ENCODE peak calls at places on chromosomes 3 and 15, in seven cellular contexts. G is IMR-90, N is A549, I is K562, B is SK-N-SH, C is H1, R is GM12878. V is an unnamed sample.

GRCh38 chr3:108879915-108880314 is 57.3 kb downstream of the TRAT1 start:
- DNase-seq in N (no peak), C (no peak), I (peak; percentile 12), G (no peak), R (no peak), B (no peak), V (peak; percentile 19)

GRCh38 chr3:72041531-72041930 is 256.6 kb upstream of the PROK2 start:
- DNase-seq in N (no peak), I (no peak), R (no peak), C (no peak), B (no peak), G (no peak), V (no peak)

GRCh38 chr3:127953636-127954035 is 38.6 kb downstream of the KBTBD12 start:
- DNase-seq in G (peak; percentile 18), B (no peak), R (no peak), N (no peak), I (no peak), C (no peak), V (no peak)

GRCh38 chr3:159685801-159686200 is 302.8 kb upstream of the IL12A start:
- DNase-seq in N (no peak), G (no peak), R (no peak), C (no peak), I (no peak), B (no peak), V (no peak)

GRCh38 chr15:80557441-80558234 is 137.5 kb upstream of the ABHD17C start:
- DNase-seq in N (no peak), R (no peak), C (peak; percentile 11), G (no peak), I (no peak), B (no peak), V (no peak)

GRCh38 chr15:68791431-68792283 is 29.0 kb downstream of the ANP32A start:
- DNase-seq in N (no peak), G (no peak), I (no peak), B (no peak), R (peak; percentile 87), C (no peak), V (no peak)

GRCh38 chr3:10758304-10759037 is 57.6 kb upstream of the SLC6A11 start:
- DNase-seq in R (peak; percentile 16), I (peak; percentile 83), B (peak; percentile 86), N (peak; percentile 87), C (peak; percentile 69), G (peak; percentile 66), V (peak; percentile 60)

GRCh38 chr3:37619568-37619967 is 242.1 kb upstream of the CTDSPL start:
- DNase-seq in C (no peak), B (no peak), N (no peak), I (no peak), G (no peak), R (no peak), V (no peak)

GRCh38 chr15:33729648-33730047 is 238.6 kb upstream of the CHRM5 start:
- DNase-seq in G (peak; percentile 5), N (peak; percentile 25), C (no peak), B (peak; percentile 14), I (no peak), R (no peak), V (peak; percentile 7)

GRCh38 chr3:102474207-102474606 is 39.4 kb downstream of the ZPLD1 start:
- DNase-seq in C (no peak), N (no peak), I (no peak), G (no peak), B (no peak), R (no peak), V (no peak)

GRCh38 chr3:143794793-143795462 is 53.3 kb downstream of the SLC9A9 start:
- DNase-seq in I (no peak), C (no peak), G (no peak), N (no peak), R (no peak), B (no peak), V (no peak)

GRCh38 chr3:50562866-50563265 is 4.7 kb downstream of the C3orf18 start:
- DNase-seq in C (no peak), G (peak; percentile 49), B (no peak), N (no peak), I (no peak), R (no peak), V (no peak)

GRCh38 chr3:126544596-126545281 is 14.0 kb downstream of the C3orf22 start:
- DNase-seq in B (peak; percentile 28), C (no peak), I (no peak), N (no peak), R (no peak), G (no peak), V (no peak)

GRCh38 chr3:10164546-10165393 is at the start of gene IRAK2:
- DNase-seq in B (peak; percentile 94), C (peak; percentile 84), I (peak; percentile 92), G (peak; percentile 50), N (peak; percentile 68), R (no peak), V (peak; percentile 35)

GRCh38 chr3:9175421-9175820 is 74.0 kb downstream of the SRGAP3 start:
- DNase-seq in R (no peak), G (no peak), C (no peak), B (no peak), N (peak; percentile 47), I (no peak), V (no peak)

GRCh38 chr3:29764603-29765254 is 483.9 kb downstream of the RBMS3 start:
- DNase-seq in R (no peak), G (peak; percentile 89), I (no peak), C (no peak), N (peak; percentile 4), B (no peak), V (no peak)

GRCh38 chr3:102510663-102511062 is 75.8 kb downstream of the ZPLD1 start:
- DNase-seq in R (no peak), B (no peak), C (no peak), N (no peak), I (no peak), G (no peak), V (no peak)

GRCh38 chr3:37037352-37037751 is 44.0 kb downstream of the MLH1 start:
- DNase-seq in C (no peak), R (no peak), N (no peak), G (no peak), I (no peak), B (no peak), V (no peak)

GRCh38 chr15:98308117-98308516 is 340.2 kb upstream of the IGF1R start:
- DNase-seq in I (no peak), B (no peak), G (no peak), R (no peak), N (no peak), C (no peak), V (no peak)

GRCh38 chr3:143975549-143976152 is 4.0 kb downstream of the DIPK2A start:
- DNase-seq in R (no peak), G (peak; percentile 81), B (no peak), C (no peak), I (peak; percentile 28), N (peak; percentile 15), V (peak; percentile 13)

GRCh38 chr15:83127547-83128150 is 20.2 kb downstream of the TM6SF1 start:
- DNase-seq in I (no peak), R (no peak), B (no peak), N (no peak), G (no peak), C (no peak), V (no peak)

GRCh38 chr3:64523324-64523723 is 164.5 kb downstream of the ADAMTS9 start:
- DNase-seq in C (no peak), B (no peak), R (no peak), G (no peak), I (no peak), N (no peak), V (no peak)

GRCh38 chr3:36941658-36942057 is 3.2 kb downstream of the TRANK1 start:
- DNase-seq in G (peak; percentile 31), C (peak; percentile 14), B (no peak), R (no peak), N (no peak), I (peak; percentile 68), V (no peak)

GRCh38 chr15:39595621-39596221 is 14.8 kb downstream of the THBS1 start:
- DNase-seq in N (no peak), I (no peak), R (no peak), C (no peak), G (peak; percentile 43), B (no peak), V (no peak)

GRCh38 chr3:133371676-133372075 is 28.2 kb upstream of the BFSP2 start:
- DNase-seq in G (no peak), C (peak; percentile 16), R (no peak), N (no peak), I (no peak), B (no peak), V (no peak)

DNA sequence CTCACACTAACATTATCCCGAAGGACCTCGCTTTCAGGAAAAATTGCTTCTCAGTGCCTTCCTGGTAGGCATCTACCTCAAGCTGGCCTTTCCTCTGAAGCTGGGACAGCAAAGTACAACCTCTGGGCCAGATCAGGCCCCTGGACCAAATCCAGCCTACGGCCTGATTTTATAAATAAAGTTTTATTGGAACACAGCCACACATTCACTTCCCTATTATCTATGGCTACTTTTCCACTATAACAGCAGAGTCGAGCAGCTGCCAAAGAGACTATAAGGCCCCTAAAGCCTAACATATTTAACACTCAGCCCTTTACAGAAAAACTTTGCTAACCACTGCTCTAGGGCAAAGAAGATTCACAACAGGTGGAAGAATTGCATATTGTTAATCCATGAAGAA is 554.3 kb downstream of the NTRK3 start:
- DNase-seq in R (no peak), B (no peak), N (no peak), I (no peak), G (no peak), C (no peak), V (no peak)
- TF ChIP-seq RFX5 in R (no peak), B (no peak), N (no peak), I (no peak), G (no peak), C (no peak), V (no peak)

DNA sequence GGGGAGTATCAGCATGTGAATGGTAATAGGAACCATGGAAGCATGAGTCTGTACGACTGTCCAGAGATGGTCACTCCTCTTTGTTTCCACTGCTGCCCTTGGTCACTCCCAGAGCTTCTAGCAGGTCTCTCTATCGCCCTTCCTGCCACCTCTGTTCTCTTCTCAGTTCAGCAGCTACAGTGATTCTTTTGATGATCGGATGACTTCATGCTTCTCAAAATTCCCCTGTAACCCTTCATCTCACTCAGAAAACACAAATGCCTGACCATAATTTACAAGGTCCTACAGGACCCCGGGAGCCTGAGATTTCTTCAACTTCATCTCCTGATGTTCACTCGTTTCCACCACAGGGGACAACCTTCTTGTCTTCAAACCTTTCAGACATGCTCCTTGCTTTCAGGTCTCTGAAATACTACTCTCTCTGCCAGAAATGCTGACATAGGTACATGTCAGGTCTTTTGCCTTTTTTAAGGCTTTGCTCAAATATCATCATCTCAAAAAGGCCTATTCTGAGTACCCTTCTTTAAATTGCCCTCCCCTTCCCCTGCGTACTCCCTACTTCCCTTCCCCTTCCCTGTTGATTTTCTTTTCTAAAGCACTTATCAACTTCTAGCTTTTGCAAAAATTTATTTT is 42.1 kb upstream of the BHLHE40 start:
- DNase-seq in B (no peak), I (no peak), C (no peak), G (no peak), N (no peak), R (no peak), V (no peak)
- TF ChIP-seq RAD21 in B (no peak), I (no peak), C (no peak), G (no peak), N (no peak), R (no peak), V (no peak)

GRCh38 chr3:14319654-14320182 is 82.7 kb upstream of the SLC6A6 start:
- DNase-seq in R (peak; percentile 72), I (peak; percentile 96), C (peak; percentile 69), N (peak; percentile 89), G (peak; percentile 77), B (peak; percentile 61), V (peak; percentile 80)
- TF ChIP-seq RFX5 in R (no peak), I (no peak), C (no peak), N (no peak), G (no peak), B (no peak), V (no peak)

GRCh38 chr3:49133226-49133951 is 539 bp upstream of the LAMB2 start:
- DNase-seq in R (no peak), N (peak; percentile 91), B (peak; percentile 89), I (peak; percentile 83), G (peak; percentile 85), C (peak; percentile 85), V (peak; percentile 80)
- TF ChIP-seq RAD21 in R (no peak), N (no peak), B (no peak), I (no peak), G (no peak), C (no peak), V (peak; percentile 18)